ENCODE peak calls at places on chromosomes 5 and 9, in eight cellular contexts. E is body of pancreas, B is neuronal stem cell, G is AG04450, R is thyroid gland, J is MM.1S, X is heart left ventricle, V is astrocyte of the spinal cord. O is an unnamed sample.

GRCh38 chr5:83000922-83001321 is 76.3 kb downstream of the TMEM167A start:
- DNase-seq in E (no peak), B (no peak), G (no peak), R (no peak), J (no peak), X (no peak), V (no peak), O (peak; percentile 59)

GRCh38 chr5:138789771-138790242 is 36.6 kb downstream of the CTNNA1 start:
- DNase-seq in E (peak; percentile 15), B (peak; percentile 15), G (no peak), R (no peak), J (peak; percentile 50), X (no peak), V (peak; percentile 26), O (no peak)

GRCh38 chr9:134371731-134372130 is 45.5 kb downstream of the RXRA start:
- DNase-seq in E (no peak), B (no peak), G (no peak), R (peak; percentile 41), J (no peak), X (peak; percentile 71), V (no peak), O (no peak)

GRCh38 chr5:142078251-142078650 is 30.3 kb upstream of the NDFIP1 start:
- DNase-seq in E (no peak), B (no peak), G (no peak), R (no peak), J (no peak), X (no peak), V (no peak), O (no peak)

GRCh38 chr5:40505031-40505430 is 174.7 kb upstream of the PTGER4 start:
- DNase-seq in E (no peak), B (no peak), G (no peak), R (no peak), J (no peak), X (no peak), V (no peak), O (no peak)

GRCh38 chr5:179302499-179303185 is 42.6 kb downstream of the ADAMTS2 start:
- DNase-seq in E (no peak), B (no peak), G (no peak), R (no peak), J (no peak), X (no peak), V (no peak), O (no peak)

GRCh38 chr5:173675287-173675996 is 59.0 kb upstream of the BOD1 start:
- DNase-seq in E (no peak), B (no peak), G (no peak), R (no peak), J (no peak), X (no peak), V (no peak), O (no peak)

GRCh38 chr9:134885647-134886412 is 5.2 kb downstream of the FCN2 start:
- DNase-seq in E (no peak), B (no peak), G (no peak), R (no peak), J (no peak), X (no peak), V (no peak), O (no peak)

GRCh38 chr9:8660383-8660782 is 860.8 kb upstream of the DMAC1 start:
- DNase-seq in E (peak; percentile 46), B (no peak), G (no peak), R (peak; percentile 52), J (no peak), X (peak; percentile 60), V (peak; percentile 83), O (peak; percentile 70)

GRCh38 chr9:89794918-89795317 is 190.1 kb downstream of the GADD45G start:
- DNase-seq in E (peak; percentile 43), B (no peak), G (no peak), R (no peak), J (no peak), X (no peak), V (no peak), O (no peak)

GRCh38 chr5:180598316-180598701 is 7.0 kb upstream of the SCGB3A1 start:
- DNase-seq in E (no peak), B (no peak), G (no peak), R (no peak), J (no peak), X (no peak), V (no peak), O (no peak)

DNA sequence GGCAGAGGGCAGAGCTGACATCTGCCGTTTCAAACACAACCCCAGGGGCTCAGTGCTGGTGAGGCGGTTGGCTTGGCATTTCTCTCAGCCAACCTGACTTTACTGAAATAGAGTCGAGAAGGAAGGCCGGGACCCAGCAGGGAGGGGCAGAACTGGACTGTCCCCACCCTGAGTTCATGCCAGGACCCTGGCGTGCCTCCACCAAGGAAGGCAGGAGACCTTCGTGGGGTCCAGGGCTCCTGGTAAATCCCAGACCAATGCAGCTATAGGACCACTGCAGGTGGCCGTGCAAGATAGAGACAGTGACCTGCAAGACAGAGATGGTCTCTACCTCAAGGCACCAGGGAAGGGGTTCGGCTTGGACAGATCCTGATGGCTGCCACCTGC is 132.9 kb downstream of the ROR2 start:
- DNase-seq in E (no peak), B (no peak), G (no peak), R (no peak), J (no peak), X (no peak), V (no peak), O (no peak)
- H3K4me3 ChIP-seq in E (no peak overlapping the region), B (no peak overlapping the region), G (peak overlapping the region; percentile 43), R (no peak overlapping the region), J (no peak overlapping the region), X (no peak overlapping the region), V (no peak overlapping the region), O (no peak overlapping the region)

GRCh38 chr9:34589371-34589655 is 211 bp downstream of the CNTFR start:
- DNase-seq in E (no peak), B (no peak), G (no peak), R (no peak), J (no peak), X (no peak), V (no peak), O (no peak)
- H3K4me3 ChIP-seq in E (no peak overlapping the region), B (peak overlapping the region; percentile 96), G (no peak overlapping the region), R (peak overlapping the region; percentile 44), J (no peak overlapping the region), X (no peak overlapping the region), V (no peak overlapping the region), O (no peak overlapping the region)

DNA sequence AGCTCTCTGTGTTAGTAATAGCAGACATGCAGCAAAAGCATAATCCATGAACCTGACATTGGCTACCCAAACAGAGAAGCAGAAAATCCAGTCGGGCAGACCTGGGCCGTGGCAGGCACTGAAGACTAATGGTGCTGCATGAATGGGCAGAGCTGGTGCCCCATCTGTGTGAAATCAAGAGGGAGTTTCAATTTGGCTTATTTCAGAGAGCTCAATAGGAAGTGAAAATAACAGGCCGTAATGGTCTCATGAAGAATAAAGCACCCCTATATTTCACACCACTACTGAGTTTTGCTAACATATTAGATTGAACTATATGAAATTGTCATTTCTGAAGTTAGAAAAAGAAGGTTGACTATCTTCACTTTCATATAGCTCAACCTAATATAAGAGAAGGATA is 149.7 kb downstream of the ENC1 start:
- DNase-seq in E (no peak), B (no peak), G (no peak), R (peak; percentile 70), J (peak; percentile 71), X (no peak), V (no peak), O (no peak)
- H3K4me3 ChIP-seq in E (no peak overlapping the region), B (no peak overlapping the region), G (no peak overlapping the region), R (no peak overlapping the region), J (no peak overlapping the region), X (no peak overlapping the region), V (no peak overlapping the region), O (no peak overlapping the region)

DNA sequence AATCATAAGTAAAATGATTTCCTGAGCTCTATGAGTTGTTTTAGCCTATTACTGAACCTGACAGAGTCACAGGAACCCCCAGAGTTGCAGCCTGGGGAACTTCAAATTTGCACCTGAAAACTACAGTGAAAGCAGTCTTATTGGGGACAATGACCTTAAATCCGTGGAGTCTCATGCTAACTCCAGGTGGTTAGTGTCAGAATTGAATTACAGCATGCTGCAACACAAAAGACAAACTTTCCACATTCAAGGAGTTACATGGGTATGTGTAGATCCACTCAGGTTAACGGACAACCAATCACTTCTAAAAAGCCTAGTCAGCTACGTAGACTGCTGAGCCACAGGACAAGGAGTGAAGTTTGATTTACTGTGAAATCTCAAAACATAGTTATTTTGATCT is 49.7 kb downstream of the PLPP1 start:
- DNase-seq in E (no peak), B (no peak), G (no peak), R (no peak), J (no peak), X (no peak), V (no peak), O (no peak)
- H3K4me3 ChIP-seq in E (no peak overlapping the region), B (no peak overlapping the region), G (no peak overlapping the region), R (no peak overlapping the region), J (no peak overlapping the region), X (no peak overlapping the region), V (no peak overlapping the region), O (no peak overlapping the region)

GRCh38 chr9:692636-693459 is 148.6 kb upstream of the DMRT1 start:
- DNase-seq in E (no peak), B (no peak), G (no peak), R (no peak), J (no peak), X (no peak), V (no peak), O (no peak)
- H3K4me3 ChIP-seq in E (no peak overlapping the region), B (no peak overlapping the region), G (peak overlapping the region; percentile 49), R (no peak overlapping the region), J (no peak overlapping the region), X (no peak overlapping the region), V (no peak overlapping the region), O (peak overlapping the region; percentile 40)

GRCh38 chr9:128149001-128149701 is at the start of gene LCN2:
- DNase-seq in E (peak; percentile 76), B (no peak), G (no peak), R (peak; percentile 80), J (no peak), X (no peak), V (no peak), O (peak; percentile 70)
- H3K4me3 ChIP-seq in E (no peak within 1 kb of the TSS), B (no peak within 1 kb of the TSS), G (no peak within 1 kb of the TSS), R (no peak within 1 kb of the TSS), J (no peak within 1 kb of the TSS), X (no peak within 1 kb of the TSS), V (no peak within 1 kb of the TSS), O (no peak within 1 kb of the TSS)

DNA sequence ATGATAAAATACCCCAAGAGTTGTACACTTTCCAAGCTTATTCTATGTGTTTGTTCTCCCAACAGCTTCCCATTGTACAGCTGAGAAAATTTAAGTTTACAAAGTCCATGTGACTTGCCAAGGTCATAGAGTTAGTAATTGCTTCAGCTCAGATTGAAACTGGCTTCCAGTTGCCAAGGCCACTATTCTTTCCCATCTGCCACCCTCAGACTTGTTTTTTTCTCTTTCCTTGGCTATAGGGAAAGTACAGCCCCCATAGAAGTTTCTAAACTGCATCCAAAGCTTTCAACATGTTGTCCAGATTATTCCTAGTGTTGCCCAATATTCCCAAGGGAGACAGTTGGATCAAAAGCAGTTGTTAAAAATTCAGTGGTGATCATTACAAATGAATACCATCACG is 34.8 kb downstream of the TNFSF8 start:
- DNase-seq in E (no peak), B (no peak), G (no peak), R (no peak), J (no peak), X (no peak), V (no peak), O (no peak)
- H3K4me3 ChIP-seq in E (no peak overlapping the region), B (no peak overlapping the region), G (no peak overlapping the region), R (no peak overlapping the region), J (no peak overlapping the region), X (no peak overlapping the region), V (no peak overlapping the region), O (no peak overlapping the region)

O was measured in epithelial cell of proximal tubule.